ENCODE peak calls at places on chromosomes 1 and 21, in nine cellular contexts. V, E, K, X, N, H, A, I and O are unnamed samples.

GRCh38 chr21:35616090-35616489 is 444.2 kb downstream of the SETD4 start:
- DNase-seq in K (no peak), A (no peak), H (no peak), I (no peak), N (peak; percentile 82), X (peak; percentile 49), E (no peak), V (no peak), O (peak; percentile 24)

GRCh38 chr1:47951545-47952235 is 45.5 kb downstream of the TRABD2B start:
- DNase-seq in V (no peak), N (no peak), K (no peak), X (no peak), H (no peak), A (no peak), I (no peak), E (no peak), O (no peak)

GRCh38 chr1:186682721-186683120 is 2.5 kb upstream of the PTGS2 start:
- DNase-seq in I (no peak), A (no peak), E (no peak), H (no peak), X (no peak), N (peak; percentile 76), V (no peak), K (no peak), O (no peak)

GRCh38 chr1:156862602-156863599 is 2.2 kb downstream of the NTRK1 start:
- DNase-seq in X (no peak), I (no peak), H (no peak), K (no peak), N (no peak), A (no peak), V (no peak), E (no peak), O (peak; percentile 32)

GRCh38 chr1:108704501-108704900 is 8.2 kb upstream of the FNDC7 start:
- DNase-seq in N (peak; percentile 89), H (no peak), A (no peak), E (no peak), I (no peak), V (no peak), K (no peak), X (peak; percentile 83), O (no peak)

GRCh38 chr1:40870135-40870728 is 8.1 kb upstream of the CITED4 start:
- DNase-seq in X (no peak), K (no peak), N (peak; percentile 65), E (no peak), I (no peak), V (no peak), A (no peak), H (no peak), O (no peak)

GRCh38 chr1:206809504-206810084 is 37.3 kb upstream of the IL10 start:
- DNase-seq in H (no peak), I (no peak), V (peak; percentile 29), X (peak; percentile 33), K (no peak), N (peak; percentile 68), E (no peak), A (no peak), O (peak; percentile 47)

GRCh38 chr1:84253891-84254290 is 47.6 kb upstream of the SAMD13 start:
- DNase-seq in X (peak; percentile 94), I (no peak), N (peak; percentile 94), V (peak; percentile 76), A (no peak), E (peak; percentile 57), K (peak; percentile 36), H (no peak), O (no peak)

GRCh38 chr1:111140680-111140967 is 601 bp downstream of the CEPT1 start:
- DNase-seq in I (no peak), K (no peak), X (peak; percentile 30), N (peak; percentile 60), E (no peak), V (no peak), A (no peak), H (no peak), O (no peak)

GRCh38 chr1:47188901-47189785 is 693 bp downstream of the PDZK1IP1 start:
- DNase-seq in N (no peak), I (no peak), K (no peak), A (no peak), E (no peak), V (no peak), X (no peak), H (no peak), O (no peak)

GRCh38 chr1:64087768-64088167 is 115.7 kb upstream of the UBE2U start:
- DNase-seq in H (no peak), I (no peak), K (no peak), X (peak; percentile 88), N (peak; percentile 69), V (no peak), A (no peak), E (no peak), O (no peak)

GRCh38 chr1:20321573-20321972 is 30.9 kb downstream of the VWA5B1 start:
- DNase-seq in X (no peak), N (no peak), V (no peak), K (no peak), E (no peak), H (no peak), I (no peak), A (no peak), O (no peak)

GRCh38 chr1:37958690-37959089 is 11.8 kb upstream of the INPP5B start:
- DNase-seq in I (no peak), V (no peak), E (no peak), K (no peak), H (no peak), A (no peak), X (peak; percentile 82), N (peak; percentile 93), O (no peak)

GRCh38 chr1:42735056-42735455 is 5.0 kb downstream of the CLDN19 start:
- DNase-seq in V (no peak), K (no peak), I (no peak), H (no peak), N (no peak), E (no peak), X (no peak), A (peak; percentile 19), O (no peak)

GRCh38 chr1:8409666-8410065 is 91.8 kb downstream of the SLC45A1 start:
- DNase-seq in A (no peak), E (no peak), N (no peak), I (no peak), X (no peak), H (no peak), K (no peak), V (no peak), O (no peak)
- H3K4me3 ChIP-seq in A (no peak overlapping the region), E (no peak overlapping the region), N (no peak overlapping the region), I (no peak overlapping the region), X (no peak overlapping the region), H (no peak overlapping the region), K (no peak overlapping the region), V (no peak overlapping the region), O (no peak overlapping the region)

GRCh38 chr1:160767417-160768294 is 28.3 kb upstream of the LY9 start:
- DNase-seq in X (no peak), K (no peak), I (no peak), N (no peak), V (no peak), E (no peak), A (no peak), H (peak; percentile 30), O (no peak)
- H3K4me3 ChIP-seq in X (no peak overlapping the region), K (no peak overlapping the region), I (peak overlapping the region; percentile 48), N (no peak overlapping the region), V (no peak overlapping the region), E (no peak overlapping the region), A (no peak overlapping the region), H (peak overlapping the region; percentile 69), O (peak overlapping the region; percentile 22)

GRCh38 chr21:44927259-44927586 is 6.5 kb upstream of the ITGB2 start:
- DNase-seq in V (no peak), E (no peak), H (no peak), K (no peak), I (no peak), A (no peak), N (no peak), X (no peak), O (no peak)
- H3K4me3 ChIP-seq in V (no peak overlapping the region), E (no peak overlapping the region), H (peak overlapping the region; percentile 96), K (no peak overlapping the region), I (peak overlapping the region; percentile 100), A (no peak overlapping the region), N (no peak overlapping the region), X (no peak overlapping the region), O (peak overlapping the region; percentile 43)

DNA sequence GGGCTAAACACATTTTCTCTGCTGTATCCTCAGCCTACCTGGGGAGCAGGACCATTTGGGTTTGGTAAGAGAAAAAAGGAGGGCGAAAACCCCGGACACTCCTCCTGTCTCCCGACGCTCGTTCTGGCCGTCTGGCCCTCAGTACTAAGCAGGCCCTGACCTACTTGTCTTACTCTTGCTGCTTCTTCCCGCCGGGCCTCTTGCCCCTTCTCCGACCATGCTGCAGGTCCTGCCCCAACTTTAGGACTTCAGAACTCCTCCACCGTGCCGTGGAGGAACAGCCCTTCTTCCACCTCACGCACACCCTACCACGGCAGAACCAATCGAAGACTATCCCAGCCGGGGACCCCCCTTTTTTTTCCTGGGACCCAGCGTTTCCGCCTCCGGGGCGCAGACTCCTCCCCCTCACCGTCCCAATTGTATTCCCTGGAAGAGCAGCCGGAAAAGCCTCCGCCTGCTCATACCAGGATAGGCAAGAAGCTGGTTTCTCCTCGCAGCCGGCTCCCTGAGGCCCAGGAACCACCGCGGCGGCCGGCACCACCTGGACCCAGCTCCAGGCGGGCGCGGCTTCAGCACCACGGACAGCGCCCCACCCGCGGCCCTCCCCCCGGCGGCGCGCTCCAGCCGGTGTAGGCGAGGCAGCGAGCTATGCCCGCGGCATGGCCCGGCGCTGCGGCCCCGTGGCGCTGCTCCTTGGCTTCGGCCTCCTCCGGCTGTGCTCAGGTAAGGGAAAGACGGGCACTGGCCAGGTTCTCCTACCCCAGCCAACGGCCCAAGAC is at the start of gene CHRNB2:
- DNase-seq in V (peak; percentile 77), H (peak; percentile 68), E (peak; percentile 83), A (peak; percentile 97), I (peak; percentile 73), K (peak; percentile 73), X (no peak), N (peak; percentile 31), O (no peak)
- H3K4me3 ChIP-seq in V (no peak within 1 kb of the TSS), H (no peak within 1 kb of the TSS), E (no peak within 1 kb of the TSS), A (peak within 1 kb of the TSS; percentile 46), I (no peak within 1 kb of the TSS), K (peak within 1 kb of the TSS; percentile 14), X (no peak within 1 kb of the TSS), N (peak within 1 kb of the TSS; percentile 26), O (peak within 1 kb of the TSS; percentile 25)

DNA sequence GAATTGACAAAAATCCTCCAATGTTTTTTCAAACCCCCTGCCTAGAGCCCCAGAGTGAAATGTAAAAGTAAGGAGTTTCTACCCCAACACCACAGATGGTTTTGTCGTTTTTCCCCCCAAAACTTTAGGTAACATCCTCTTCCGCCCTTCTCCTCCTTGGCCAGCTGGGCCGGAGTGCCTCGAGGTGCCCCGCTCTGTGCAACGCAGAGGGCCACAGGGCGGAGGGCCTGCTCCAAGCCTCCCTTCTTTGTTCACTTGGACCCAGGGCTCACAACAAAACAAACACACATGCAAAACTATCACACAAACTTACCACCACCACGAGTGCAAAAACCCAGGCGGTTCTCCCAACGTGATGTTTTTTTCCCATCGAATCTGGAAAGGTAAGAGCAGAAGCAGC is 1.9 kb downstream of the SSBP3 start:
- DNase-seq in I (no peak), A (no peak), H (no peak), K (no peak), V (no peak), X (no peak), N (no peak), E (no peak), O (no peak)
- H3K4me3 ChIP-seq in I (peak overlapping the region; percentile 61), A (peak overlapping the region; percentile 72), H (peak overlapping the region; percentile 48), K (peak overlapping the region; percentile 83), V (no peak overlapping the region), X (peak overlapping the region; percentile 68), N (peak overlapping the region; percentile 21), E (no peak overlapping the region), O (no peak overlapping the region)